ENCODE peak calls at places on chromosome 22, in seven cellular contexts. One of them, this sample, is unnamed.
A peak's percentile ranks its signal among the peaks of the same experiment; 100 is the strongest.

GRCh38 chr22:17384612-17385345 is 15.5 kb downstream of the CECR2 start:
- DNase-seq in fibroblast of villous mesenchyme: no peak
- DNase-seq in progenitor cell of endocrine pancreas: no peak
- DNase-seq in OCI-LY7: no peak
- DNase-seq in endothelial cell of umbilical vein: no peak
- DNase-seq in AG10803: no peak
- DNase-seq in upper lobe of right lung: no peak
- DNase-seq in this sample: no peak

GRCh38 chr22:49983148-49984042 is 22.8 kb downstream of the PIM3 start:
- DNase-seq in upper lobe of right lung: peak; percentile 72
- DNase-seq in OCI-LY7: no peak
- DNase-seq in progenitor cell of endocrine pancreas: peak; percentile 19
- DNase-seq in fibroblast of villous mesenchyme: no peak
- DNase-seq in AG10803: no peak
- DNase-seq in endothelial cell of umbilical vein: no peak
- DNase-seq in this sample: peak; percentile 59

GRCh38 chr22:43152355-43153071 is 1.2 kb downstream of the TSPO start:
- DNase-seq in AG10803: peak; percentile 66
- DNase-seq in upper lobe of right lung: peak; percentile 92
- DNase-seq in progenitor cell of endocrine pancreas: no peak
- DNase-seq in OCI-LY7: peak; percentile 33
- DNase-seq in fibroblast of villous mesenchyme: peak; percentile 45
- DNase-seq in endothelial cell of umbilical vein: peak; percentile 67
- DNase-seq in this sample: no peak

GRCh38 chr22:38674888-38675287 is 6.9 kb upstream of the TOMM22 start:
- DNase-seq in AG10803: no peak
- DNase-seq in fibroblast of villous mesenchyme: no peak
- DNase-seq in progenitor cell of endocrine pancreas: no peak
- DNase-seq in OCI-LY7: no peak
- DNase-seq in upper lobe of right lung: no peak
- DNase-seq in endothelial cell of umbilical vein: no peak
- DNase-seq in this sample: no peak

GRCh38 chr22:47158457-47158856 is 396.0 kb downstream of the TBC1D22A start:
- DNase-seq in progenitor cell of endocrine pancreas: no peak
- DNase-seq in upper lobe of right lung: no peak
- DNase-seq in OCI-LY7: no peak
- DNase-seq in AG10803: no peak
- DNase-seq in fibroblast of villous mesenchyme: no peak
- DNase-seq in endothelial cell of umbilical vein: no peak
- DNase-seq in this sample: no peak

GRCh38 chr22:38305481-38306448 is 11.5 kb downstream of the CSNK1E start:
- DNase-seq in fibroblast of villous mesenchyme: peak; percentile 62
- DNase-seq in upper lobe of right lung: no peak
- DNase-seq in OCI-LY7: peak; percentile 73
- DNase-seq in AG10803: no peak
- DNase-seq in progenitor cell of endocrine pancreas: no peak
- DNase-seq in endothelial cell of umbilical vein: peak; percentile 67
- DNase-seq in this sample: peak; percentile 20

GRCh38 chr22:23260645-23261581 is 80.6 kb downstream of the BCR start:
- DNase-seq in AG10803: no peak
- DNase-seq in fibroblast of villous mesenchyme: no peak
- DNase-seq in endothelial cell of umbilical vein: no peak
- DNase-seq in progenitor cell of endocrine pancreas: no peak
- DNase-seq in upper lobe of right lung: no peak
- DNase-seq in OCI-LY7: no peak
- DNase-seq in this sample: no peak

GRCh38 chr22:40383905-40384304 is 13.5 kb downstream of the SGSM3 start:
- DNase-seq in AG10803: peak; percentile 78
- DNase-seq in OCI-LY7: no peak
- DNase-seq in fibroblast of villous mesenchyme: peak; percentile 63
- DNase-seq in upper lobe of right lung: no peak
- DNase-seq in progenitor cell of endocrine pancreas: no peak
- DNase-seq in endothelial cell of umbilical vein: no peak
- DNase-seq in this sample: no peak

GRCh38 chr22:50011447-50012200 is 941 bp downstream of the IL17REL start:
- DNase-seq in fibroblast of villous mesenchyme: no peak
- DNase-seq in OCI-LY7: peak; percentile 16
- DNase-seq in upper lobe of right lung: peak; percentile 72
- DNase-seq in progenitor cell of endocrine pancreas: peak; percentile 8
- DNase-seq in AG10803: no peak
- DNase-seq in endothelial cell of umbilical vein: no peak
- DNase-seq in this sample: peak; percentile 4

GRCh38 chr22:32327066-32327465 is 30.6 kb upstream of the RFPL3 start:
- DNase-seq in fibroblast of villous mesenchyme: no peak
- DNase-seq in AG10803: no peak
- DNase-seq in progenitor cell of endocrine pancreas: no peak
- DNase-seq in OCI-LY7: no peak
- DNase-seq in endothelial cell of umbilical vein: peak; percentile 51
- DNase-seq in upper lobe of right lung: peak; percentile 19
- DNase-seq in this sample: no peak

GRCh38 chr22:45211435-45211834 is 29.3 kb downstream of the KIAA0930 start:
- DNase-seq in OCI-LY7: no peak
- DNase-seq in progenitor cell of endocrine pancreas: no peak
- DNase-seq in endothelial cell of umbilical vein: no peak
- DNase-seq in fibroblast of villous mesenchyme: peak; percentile 49
- DNase-seq in upper lobe of right lung: no peak
- DNase-seq in AG10803: no peak
- DNase-seq in this sample: no peak

GRCh38 chr22:42553475-42554361 is at the start of gene SERHL2:
- DNase-seq in upper lobe of right lung: peak; percentile 95
- DNase-seq in AG10803: peak; percentile 83
- DNase-seq in progenitor cell of endocrine pancreas: peak; percentile 87
- DNase-seq in endothelial cell of umbilical vein: peak; percentile 87
- DNase-seq in OCI-LY7: peak; percentile 87
- DNase-seq in fibroblast of villous mesenchyme: peak; percentile 85
- DNase-seq in this sample: peak; percentile 99

GRCh38 chr22:31093956-31094622 is 13.0 kb downstream of the SMTN start:
- DNase-seq in fibroblast of villous mesenchyme: no peak
- DNase-seq in endothelial cell of umbilical vein: no peak
- DNase-seq in OCI-LY7: no peak
- DNase-seq in upper lobe of right lung: no peak
- DNase-seq in AG10803: no peak
- DNase-seq in progenitor cell of endocrine pancreas: no peak
- DNase-seq in this sample: no peak

GRCh38 chr22:43796567-43796966 is 15.5 kb downstream of the EFCAB6 start:
- DNase-seq in progenitor cell of endocrine pancreas: no peak
- DNase-seq in AG10803: peak; percentile 70
- DNase-seq in OCI-LY7: no peak
- DNase-seq in fibroblast of villous mesenchyme: peak; percentile 58
- DNase-seq in endothelial cell of umbilical vein: no peak
- DNase-seq in upper lobe of right lung: no peak
- DNase-seq in this sample: no peak

GRCh38 chr22:45602004-45602733 is 69.5 kb upstream of the ATXN10 start:
- DNase-seq in endothelial cell of umbilical vein: no peak
- DNase-seq in fibroblast of villous mesenchyme: no peak
- DNase-seq in progenitor cell of endocrine pancreas: no peak
- DNase-seq in AG10803: no peak
- DNase-seq in upper lobe of right lung: no peak
- DNase-seq in OCI-LY7: no peak
- DNase-seq in this sample: no peak

GRCh38 chr22:37331811-37332536 is 49.7 kb downstream of the CYTH4 start:
- DNase-seq in endothelial cell of umbilical vein: peak; percentile 52
- DNase-seq in progenitor cell of endocrine pancreas: no peak
- DNase-seq in upper lobe of right lung: no peak
- DNase-seq in fibroblast of villous mesenchyme: no peak
- DNase-seq in AG10803: no peak
- DNase-seq in OCI-LY7: peak; percentile 56
- DNase-seq in this sample: no peak

GRCh38 chr22:40512426-40513136 is 123.9 kb downstream of the MRTFA start:
- DNase-seq in progenitor cell of endocrine pancreas: no peak
- DNase-seq in OCI-LY7: no peak
- DNase-seq in AG10803: peak; percentile 100
- DNase-seq in endothelial cell of umbilical vein: no peak
- DNase-seq in upper lobe of right lung: no peak
- DNase-seq in fibroblast of villous mesenchyme: peak; percentile 100
- DNase-seq in this sample: no peak

GRCh38 chr22:40007826-40008710 is 13.3 kb downstream of the FAM83F start:
- DNase-seq in OCI-LY7: no peak
- DNase-seq in AG10803: no peak
- DNase-seq in progenitor cell of endocrine pancreas: no peak
- DNase-seq in endothelial cell of umbilical vein: no peak
- DNase-seq in fibroblast of villous mesenchyme: no peak
- DNase-seq in upper lobe of right lung: no peak
- DNase-seq in this sample: no peak

GRCh38 chr22:41917906-41918791 is 3.3 kb upstream of the SHISA8 start:
- DNase-seq in fibroblast of villous mesenchyme: peak; percentile 33
- DNase-seq in endothelial cell of umbilical vein: peak; percentile 64
- DNase-seq in progenitor cell of endocrine pancreas: no peak
- DNase-seq in OCI-LY7: peak; percentile 47
- DNase-seq in AG10803: peak; percentile 25
- DNase-seq in upper lobe of right lung: no peak
- DNase-seq in this sample: no peak

GRCh38 chr22:36182871-36183270 is 18.7 kb downstream of the APOL4 start:
- DNase-seq in endothelial cell of umbilical vein: no peak
- DNase-seq in AG10803: peak; percentile 42
- DNase-seq in upper lobe of right lung: no peak
- DNase-seq in fibroblast of villous mesenchyme: no peak
- DNase-seq in progenitor cell of endocrine pancreas: no peak
- DNase-seq in OCI-LY7: no peak
- DNase-seq in this sample: no peak

GRCh38 chr22:36183446-36183845 is 18.2 kb downstream of the APOL4 start:
- DNase-seq in upper lobe of right lung: no peak
- DNase-seq in AG10803: no peak
- DNase-seq in fibroblast of villous mesenchyme: no peak
- DNase-seq in progenitor cell of endocrine pancreas: no peak
- DNase-seq in OCI-LY7: no peak
- DNase-seq in endothelial cell of umbilical vein: no peak
- DNase-seq in this sample: no peak

GRCh38 chr22:36182056-36182455 is 19.6 kb downstream of the APOL4 start:
- DNase-seq in upper lobe of right lung: no peak
- DNase-seq in endothelial cell of umbilical vein: peak; percentile 60
- DNase-seq in fibroblast of villous mesenchyme: no peak
- DNase-seq in AG10803: no peak
- DNase-seq in progenitor cell of endocrine pancreas: no peak
- DNase-seq in OCI-LY7: no peak
- DNase-seq in this sample: no peak

GRCh38 chr22:36184433-36185035 is 17.1 kb downstream of the APOL4 start:
- DNase-seq in progenitor cell of endocrine pancreas: no peak
- DNase-seq in OCI-LY7: no peak
- DNase-seq in endothelial cell of umbilical vein: peak; percentile 60
- DNase-seq in upper lobe of right lung: no peak
- DNase-seq in fibroblast of villous mesenchyme: no peak
- DNase-seq in AG10803: peak; percentile 68
- DNase-seq in this sample: no peak

DNA sequence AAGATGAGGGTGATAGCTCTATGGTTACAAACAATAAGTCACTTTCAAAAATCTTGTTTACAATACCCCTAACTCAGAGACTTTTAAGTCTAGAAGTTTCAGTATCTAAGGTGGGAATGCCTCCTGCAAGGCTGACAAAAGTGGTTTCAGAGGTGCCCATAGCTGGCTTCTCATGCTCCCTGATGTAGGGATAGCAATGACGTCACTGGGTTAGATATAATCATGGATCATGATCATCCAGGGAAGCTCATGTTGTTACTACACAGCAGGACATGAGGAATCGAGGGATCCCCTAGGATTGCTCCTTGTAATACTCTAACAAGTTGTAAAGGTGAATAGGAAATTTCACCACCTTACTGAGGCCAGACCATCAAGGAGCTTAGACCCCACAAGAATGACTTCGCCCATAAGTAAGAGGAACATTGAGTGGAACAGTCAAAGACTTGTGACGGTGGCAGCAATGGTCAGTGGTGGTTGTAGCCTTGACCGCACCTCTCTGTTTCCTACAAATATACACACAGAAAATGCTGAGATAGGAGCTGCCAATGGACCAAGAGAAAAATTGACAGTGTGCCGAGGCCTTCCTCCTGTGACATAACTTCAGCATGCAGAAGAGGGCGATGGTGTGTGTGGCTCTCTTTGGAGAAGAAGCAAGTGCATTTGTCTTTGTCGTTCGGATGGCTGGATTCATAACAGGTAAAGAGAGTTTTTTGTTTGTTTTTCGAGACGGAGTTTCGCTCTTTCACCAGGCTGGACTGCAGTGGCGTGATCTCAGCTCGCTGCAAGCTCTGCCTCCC is 15.6 kb downstream of the APOL4 start:
- DNase-seq in endothelial cell of umbilical vein: no peak
- DNase-seq in AG10803: no peak
- DNase-seq in progenitor cell of endocrine pancreas: no peak
- DNase-seq in fibroblast of villous mesenchyme: no peak
- DNase-seq in upper lobe of right lung: no peak
- DNase-seq in OCI-LY7: no peak
- DNase-seq in this sample: no peak
- TF ChIP-seq CTCF in endothelial cell of umbilical vein: no peak
- TF ChIP-seq CTCF in AG10803: no peak
- TF ChIP-seq CTCF in progenitor cell of endocrine pancreas: no peak
- TF ChIP-seq CTCF in fibroblast of villous mesenchyme: no peak
- TF ChIP-seq CTCF in upper lobe of right lung: no peak
- TF ChIP-seq CTCF in OCI-LY7: no peak
- TF ChIP-seq CTCF in this sample: no peak

GRCh38 chr22:19971276-19972124 is 29.9 kb upstream of the TXNRD2 start:
- DNase-seq in OCI-LY7: no peak
- DNase-seq in progenitor cell of endocrine pancreas: no peak
- DNase-seq in upper lobe of right lung: peak; percentile 79
- DNase-seq in endothelial cell of umbilical vein: no peak
- DNase-seq in AG10803: no peak
- DNase-seq in fibroblast of villous mesenchyme: no peak
- DNase-seq in this sample: no peak
- TF ChIP-seq CTCF in OCI-LY7: no peak
- TF ChIP-seq CTCF in progenitor cell of endocrine pancreas: no peak
- TF ChIP-seq CTCF in upper lobe of right lung: no peak
- TF ChIP-seq CTCF in endothelial cell of umbilical vein: no peak
- TF ChIP-seq CTCF in AG10803: no peak
- TF ChIP-seq CTCF in fibroblast of villous mesenchyme: no peak
- TF ChIP-seq CTCF in this sample: no peak

GRCh38 chr22:21659864-21660525 is 5.8 kb upstream of the PPIL2 start:
- DNase-seq in progenitor cell of endocrine pancreas: no peak
- DNase-seq in endothelial cell of umbilical vein: no peak
- DNase-seq in upper lobe of right lung: no peak
- DNase-seq in AG10803: no peak
- DNase-seq in fibroblast of villous mesenchyme: no peak
- DNase-seq in OCI-LY7: no peak
- DNase-seq in this sample: no peak
- TF ChIP-seq CTCF in progenitor cell of endocrine pancreas: no peak
- TF ChIP-seq CTCF in endothelial cell of umbilical vein: no peak
- TF ChIP-seq CTCF in upper lobe of right lung: no peak
- TF ChIP-seq CTCF in AG10803: no peak
- TF ChIP-seq CTCF in fibroblast of villous mesenchyme: no peak
- TF ChIP-seq CTCF in OCI-LY7: no peak
- TF ChIP-seq CTCF in this sample: no peak

DNA sequence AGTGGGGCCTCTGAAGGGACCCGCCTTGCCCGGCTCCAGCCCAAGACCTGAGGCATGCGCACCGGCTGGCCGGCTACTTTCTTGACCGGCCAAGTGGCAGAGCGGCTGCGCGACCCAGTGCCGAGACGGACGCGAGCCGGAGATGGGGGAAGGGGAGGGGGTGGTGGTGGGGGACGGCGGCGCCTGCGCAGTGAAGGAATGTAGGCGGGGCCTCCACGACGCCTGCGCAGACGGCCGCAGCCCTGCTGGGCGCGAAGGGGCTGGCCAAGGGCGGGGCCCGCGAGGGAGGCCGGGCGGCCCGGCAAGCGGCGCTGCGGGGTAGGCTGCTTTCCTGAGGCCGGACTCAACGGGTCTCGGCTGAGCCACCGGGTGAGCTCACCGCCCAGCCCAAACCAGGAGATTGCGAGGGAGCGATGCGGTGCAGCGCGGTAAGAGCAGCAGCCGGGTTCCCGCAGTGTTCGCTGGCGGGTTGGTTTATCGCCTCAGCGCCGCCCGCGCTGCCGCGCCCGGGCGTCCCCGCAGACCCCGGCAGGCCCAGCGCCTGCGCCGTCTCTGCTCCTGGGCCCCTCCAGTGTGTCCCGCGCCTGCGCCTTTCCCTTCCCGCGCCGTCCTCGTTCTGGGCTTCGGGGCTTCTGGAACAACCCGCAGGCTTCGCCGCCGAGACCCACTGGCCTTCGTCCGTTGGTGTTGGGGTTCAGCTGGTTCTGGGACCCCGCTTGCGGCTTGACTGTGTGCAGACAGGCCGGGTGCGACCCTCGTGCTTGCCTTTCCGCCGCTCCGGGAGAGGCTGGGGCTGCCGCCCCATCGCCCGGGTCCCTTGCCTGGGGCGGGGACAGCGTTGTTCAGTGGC is at the start of gene SPECC1L:
- DNase-seq in endothelial cell of umbilical vein: peak; percentile 96
- DNase-seq in fibroblast of villous mesenchyme: peak; percentile 94
- DNase-seq in progenitor cell of endocrine pancreas: peak; percentile 94
- DNase-seq in upper lobe of right lung: peak; percentile 96
- DNase-seq in OCI-LY7: peak; percentile 93
- DNase-seq in AG10803: peak; percentile 89
- DNase-seq in this sample: peak; percentile 95
- TF ChIP-seq CTCF in endothelial cell of umbilical vein: peak; percentile 6
- TF ChIP-seq CTCF in fibroblast of villous mesenchyme: peak; percentile 11
- TF ChIP-seq CTCF in progenitor cell of endocrine pancreas: peak; percentile 6
- TF ChIP-seq CTCF in upper lobe of right lung: no peak
- TF ChIP-seq CTCF in OCI-LY7: no peak
- TF ChIP-seq CTCF in AG10803: no peak
- TF ChIP-seq CTCF in this sample: no peak